ENCODE peak calls at places on chromosomes 4 and X, in eight cellular contexts. O is COLO829; U is activated CD4-positive, alpha-beta T cell treated with anti-CD3 and anti-CD28 coated beads for 36 hours; C is pons; B is fibroblast of lung; J is NCI-H2029; A is Caco-2; D is small intestine. I is an unnamed sample.

GRCh38 chr4:7426525-7427171 is 8.1 kb downstream of the PSAPL1 start:
- DNase-seq in U (peak; percentile 2), C (no peak), J (no peak), B (no peak), O (no peak), D (no peak), A (peak; percentile 29), I (peak; percentile 3)

GRCh38 chr4:34279011-34279410 is 1965.3 kb downstream of the ARAP2 start:
- DNase-seq in A (no peak), J (no peak), O (no peak), B (no peak), C (no peak), U (no peak), D (no peak), I (no peak)

GRCh38 chrX:111041018-111041462 is 55.0 kb upstream of the PAK3 start:
- DNase-seq in O (no peak), A (no peak), D (no peak), C (no peak), B (peak; percentile 97), J (no peak), U (peak; percentile 5), I (no peak)

GRCh38 chr4:158172558-158173258 is at the start of gene GASK1B:
- DNase-seq in A (peak; percentile 68), B (peak; percentile 86), O (peak; percentile 72), D (peak; percentile 78), U (peak; percentile 30), J (no peak), C (peak; percentile 87), I (no peak)

GRCh38 chr4:67291639-67292038 is 253.7 kb downstream of the CENPC start:
- DNase-seq in A (no peak), D (no peak), J (peak; percentile 13), O (no peak), U (no peak), B (no peak), C (no peak), I (no peak)

GRCh38 chr4:158442736-158443135 is 78.9 kb upstream of the RXFP1 start:
- DNase-seq in J (no peak), A (no peak), U (no peak), O (no peak), D (no peak), B (no peak), C (no peak), I (no peak)

GRCh38 chr4:139585468-139585867 is 29.4 kb upstream of the SETD7 start:
- DNase-seq in O (no peak), D (no peak), J (no peak), U (no peak), C (no peak), B (no peak), A (no peak), I (no peak)

GRCh38 chr4:102299708-102300107 is 45.6 kb downstream of the SLC39A8 start:
- DNase-seq in A (peak; percentile 58), B (peak; percentile 64), J (no peak), U (peak; percentile 42), C (peak; percentile 32), D (peak; percentile 36), O (peak; percentile 23), I (peak; percentile 8)

GRCh38 chrX:134688181-134688580 is 29.9 kb upstream of the PLAC1 start:
- DNase-seq in U (no peak), D (no peak), O (no peak), C (no peak), B (peak; percentile 29), J (no peak), A (no peak), I (no peak)

GRCh38 chr4:105990933-105991332 is 95.7 kb downstream of the NPNT start:
- DNase-seq in A (no peak), D (no peak), J (peak; percentile 70), C (peak; percentile 65), O (no peak), B (peak; percentile 66), U (no peak), I (no peak)

GRCh38 chr4:128776794-128777216 is 32.7 kb upstream of the JADE1 start:
- DNase-seq in B (peak; percentile 98), O (peak; percentile 44), D (no peak), C (no peak), U (no peak), J (peak; percentile 71), A (peak; percentile 40), I (no peak)

GRCh38 chr4:9925750-9926439 is 95.4 kb downstream of the SLC2A9 start:
- DNase-seq in A (no peak), B (no peak), J (peak; percentile 63), U (no peak), C (no peak), D (no peak), O (no peak), I (no peak)

GRCh38 chr4:82782626-82783025 is 16.0 kb downstream of the SCD5 start:
- DNase-seq in U (no peak), J (no peak), D (no peak), A (peak; percentile 40), C (no peak), O (no peak), B (peak; percentile 55), I (no peak)

GRCh38 chr4:143382539-143382938 is 45.9 kb downstream of the GAB1 start:
- DNase-seq in U (no peak), B (peak; percentile 59), C (peak; percentile 90), D (no peak), O (peak; percentile 53), J (no peak), A (no peak), I (no peak)

GRCh38 chr4:139214039-139214534 is 37.1 kb upstream of the ELF2 start:
- DNase-seq in O (no peak), J (peak; percentile 86), U (no peak), B (no peak), D (peak; percentile 70), A (peak; percentile 43), C (peak; percentile 63), I (no peak)

GRCh38 chrX:100720301-100720700 is 11.6 kb downstream of the SYTL4 start:
- DNase-seq in B (no peak), J (no peak), O (no peak), D (no peak), A (no peak), U (no peak), C (no peak), I (no peak)

I was measured in T-helper 17 cell.